ENCODE peak calls at places on chromosomes 7 and 10, in nine cellular contexts. W, V, K, J, Y, O, X, A and D are unnamed samples.
A peak's percentile ranks its signal among the peaks of the same experiment; 100 is the strongest.

GRCh38 chr10:92074126-92074887 is 150.7 kb downstream of the BTAF1 start:
- DNase-seq in W (no peak), V (no peak), K (no peak), J (no peak), Y (no peak), O (peak; percentile 44), X (no peak), A (no peak), D (no peak)

GRCh38 chr10:112441520-112441919 is 5.2 kb downstream of the ZDHHC6 start:
- DNase-seq in W (no peak), V (no peak), K (no peak), J (no peak), Y (no peak), O (no peak), X (no peak), A (no peak), D (no peak)

GRCh38 chr10:121260383-121260782 is 337.9 kb downstream of the FGFR2 start:
- DNase-seq in W (no peak), V (no peak), K (no peak), J (no peak), Y (no peak), O (no peak), X (no peak), A (no peak), D (no peak)

GRCh38 chr10:113099431-113100298 is 149.6 kb downstream of the TCF7L2 start:
- DNase-seq in W (no peak), V (no peak), K (no peak), J (no peak), Y (no peak), O (no peak), X (no peak), A (no peak), D (no peak)

GRCh38 chr7:142445019-142445686 is 187.3 kb upstream of the PRSS58 start:
- DNase-seq in W (no peak), V (no peak), K (no peak), J (no peak), Y (no peak), O (peak; percentile 11), X (no peak), A (peak; percentile 70), D (no peak)

GRCh38 chr7:39709768-39710291 is 86.5 kb downstream of the RALA start:
- DNase-seq in W (no peak), V (no peak), K (no peak), J (peak; percentile 21), Y (no peak), O (no peak), X (no peak), A (peak; percentile 52), D (no peak)

GRCh38 chr7:123748171-123748733 is 551 bp downstream of the WASL start:
- DNase-seq in W (peak; percentile 62), V (peak; percentile 8), K (peak; percentile 70), J (peak; percentile 55), Y (peak; percentile 78), O (peak; percentile 62), X (peak; percentile 18), A (peak; percentile 64), D (no peak)

GRCh38 chr10:86376852-86377796 is 10.5 kb upstream of the GRID1 start:
- DNase-seq in W (peak; percentile 82), V (peak; percentile 79), K (peak; percentile 78), J (peak; percentile 74), Y (peak; percentile 89), O (peak; percentile 71), X (peak; percentile 96), A (peak; percentile 93), D (peak; percentile 66)

GRCh38 chr10:43680035-43680434 is 31.4 kb upstream of the ZNF32 start:
- DNase-seq in W (no peak), V (no peak), K (no peak), J (no peak), Y (no peak), O (no peak), X (no peak), A (no peak), D (no peak)

GRCh38 chr10:54587973-54588372 is 213.1 kb downstream of the PCDH15 start:
- DNase-seq in W (no peak), V (no peak), K (no peak), J (no peak), Y (no peak), O (no peak), X (no peak), A (no peak), D (no peak)

GRCh38 chr7:154880512-154880911 is 122.4 kb downstream of the PAXIP1 start:
- DNase-seq in W (no peak), V (no peak), K (no peak), J (no peak), Y (no peak), O (no peak), X (no peak), A (no peak), D (no peak)

GRCh38 chr10:108662975-108663374 is 1260.3 kb downstream of the XPNPEP1 start:
- DNase-seq in W (no peak), V (no peak), K (no peak), J (no peak), Y (no peak), O (no peak), X (no peak), A (no peak), D (no peak)

GRCh38 chr10:104077282-104078151 is 8.2 kb downstream of the COL17A1 start:
- DNase-seq in W (no peak), V (no peak), K (no peak), J (no peak), Y (no peak), O (no peak), X (no peak), A (no peak), D (no peak)

GRCh38 chr10:104076743-104077160 is 8.9 kb downstream of the COL17A1 start:
- DNase-seq in W (peak; percentile 48), V (no peak), K (no peak), J (peak; percentile 53), Y (no peak), O (no peak), X (no peak), A (no peak), D (no peak)

GRCh38 chr10:104084482-104085142 is 1.1 kb downstream of the COL17A1 start:
- DNase-seq in W (no peak), V (no peak), K (no peak), J (no peak), Y (no peak), O (no peak), X (no peak), A (no peak), D (no peak)

GRCh38 chr10:104081998-104082397 is 3.7 kb downstream of the COL17A1 start:
- DNase-seq in W (no peak), V (no peak), K (no peak), J (no peak), Y (no peak), O (no peak), X (no peak), A (no peak), D (no peak)

DNA sequence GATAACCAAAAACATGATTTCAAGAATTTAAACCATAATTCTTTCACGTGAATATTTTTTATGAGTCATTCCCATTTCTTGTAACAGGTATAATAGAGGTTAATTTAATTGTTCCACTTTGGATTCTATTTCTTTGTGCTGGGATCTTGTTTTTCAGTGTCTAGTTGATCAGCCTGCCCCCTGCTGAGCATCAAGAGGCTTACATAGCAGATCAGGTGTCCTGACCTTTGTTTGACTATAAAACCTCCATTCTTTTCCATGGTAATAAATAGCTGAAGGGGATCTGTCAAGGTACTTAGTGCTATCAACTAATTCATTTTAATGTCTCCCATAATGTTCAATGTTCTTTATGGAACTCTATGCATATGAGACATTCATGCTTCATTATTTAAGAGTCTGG is 4.9 kb downstream of the COL17A1 start:
- DNase-seq in W (no peak), V (no peak), K (no peak), J (no peak), Y (no peak), O (peak; percentile 39), X (no peak), A (no peak), D (no peak)
- TF ChIP-seq CTCF in W (no peak), V (no peak), K (no peak), J (peak; percentile 52), Y (peak; percentile 37), O (peak; percentile 76), X (peak; percentile 52), A (peak; percentile 40), D (no peak)

DNA sequence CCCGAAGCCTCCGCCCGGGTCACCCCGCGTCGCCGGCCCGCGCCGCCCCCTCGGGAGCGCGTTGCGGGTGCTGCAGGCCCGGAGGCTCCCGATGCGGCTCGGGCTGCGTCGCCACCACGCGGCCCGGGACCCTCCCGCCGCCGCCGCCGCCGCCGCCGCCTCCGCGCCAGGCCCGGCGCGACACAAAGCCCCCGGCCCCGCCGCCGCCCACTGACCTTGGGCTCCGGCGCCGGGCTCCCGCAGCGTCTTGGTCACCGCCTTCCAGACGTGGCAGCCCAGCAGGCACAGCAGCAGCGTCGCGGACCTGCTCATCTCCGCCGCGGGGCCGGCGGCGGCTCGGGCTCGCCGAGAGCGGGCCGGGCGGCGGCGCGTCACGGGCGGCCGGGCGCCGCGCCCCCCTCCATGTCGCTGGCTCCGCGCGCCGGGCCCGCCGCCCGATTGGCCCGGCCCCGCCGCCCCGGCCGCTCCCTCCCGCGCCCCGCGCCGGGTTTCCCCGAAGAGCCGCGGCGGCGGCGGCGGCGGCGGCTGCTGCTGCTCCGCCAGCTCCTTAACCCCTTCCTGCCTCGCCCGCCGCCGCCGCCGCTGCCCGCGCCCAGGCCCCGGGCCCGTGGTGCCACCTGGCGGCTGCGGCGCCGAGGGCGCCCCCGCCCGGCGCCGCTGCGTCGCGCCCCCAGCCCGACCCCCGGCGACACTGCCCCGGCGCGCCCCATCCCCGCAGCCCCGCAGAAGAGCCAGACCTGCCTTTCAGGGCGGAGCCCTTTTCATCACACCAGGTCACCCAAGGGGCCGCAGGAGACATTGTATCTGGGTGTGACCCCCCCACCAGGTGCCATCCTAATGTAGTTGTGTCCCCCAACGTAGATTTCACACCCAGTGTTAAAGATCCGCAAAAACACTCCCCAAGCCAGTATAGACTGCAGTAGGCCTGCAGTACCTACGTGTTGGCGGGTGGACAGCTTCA is at the start of gene FAM171A1:
- DNase-seq in W (peak; percentile 74), V (peak; percentile 33), K (no peak), J (peak; percentile 56), Y (peak; percentile 75), O (no peak), X (peak; percentile 55), A (peak; percentile 84), D (no peak)
- TF ChIP-seq CTCF in W (no peak), V (no peak), K (peak; percentile 4), J (peak; percentile 8), Y (no peak), O (no peak), X (peak; percentile 38), A (no peak), D (no peak)

GRCh38 chr10:27258838-27259532 is 18.4 kb upstream of the ACBD5 start:
- DNase-seq in W (no peak), V (no peak), K (no peak), J (no peak), Y (no peak), O (no peak), X (peak; percentile 29), A (peak; percentile 60), D (no peak)
- TF ChIP-seq CTCF in W (no peak), V (no peak), K (no peak), J (no peak), Y (no peak), O (no peak), X (no peak), A (no peak), D (no peak)

DNA sequence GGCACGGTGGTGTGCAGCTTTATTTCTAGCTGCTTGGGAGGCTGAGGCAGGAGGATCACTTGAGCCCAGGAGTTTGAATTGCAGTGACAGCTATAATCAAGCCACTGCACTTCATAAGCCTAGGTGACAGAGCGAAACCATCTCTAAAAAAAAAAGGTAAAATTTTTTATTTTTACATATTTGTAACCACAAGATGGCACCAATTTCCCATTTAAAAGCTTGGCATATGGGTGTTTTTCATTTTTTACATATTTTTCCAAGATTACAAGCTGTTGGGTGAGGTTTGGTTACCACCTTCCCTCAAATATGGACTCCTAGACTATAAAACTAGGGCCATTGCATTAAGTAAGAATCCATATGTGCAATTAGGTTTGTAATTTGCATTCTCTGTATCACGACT is 129.2 kb upstream of the ACBD5 start:
- DNase-seq in W (no peak), V (no peak), K (no peak), J (no peak), Y (no peak), O (peak; percentile 27), X (no peak), A (no peak), D (no peak)
- TF ChIP-seq CTCF in W (no peak), V (no peak), K (no peak), J (no peak), Y (no peak), O (peak; percentile 71), X (peak; percentile 62), A (peak; percentile 46), D (no peak)